ENCODE peak calls at places on chromosomes 11 and 22, in ten cellular contexts. A is aorta, J is neural progenitor cell, E is ovary, I is suprapubic skin, Y is transverse colon, Z is mesendoderm, N is iris pigment epithelial cell, G is amniotic stem cell, O is left cardiac atrium. H is an unnamed sample.

GRCh38 chr22:46500201-46500600 is 37.2 kb downstream of the CELSR1 start:
- DNase-seq in A (no peak), J (peak; percentile 97), E (no peak), I (no peak), Y (no peak), Z (peak; percentile 97), N (no peak), G (no peak), O (no peak), H (no peak)

GRCh38 chr22:32752868-32753520 is 48.5 kb upstream of the TIMP3 start:
- DNase-seq in A (no peak), J (no peak), E (no peak), I (no peak), Y (no peak), Z (no peak), N (peak; percentile 36), G (no peak), O (peak; percentile 54), H (peak; percentile 47)

GRCh38 chr11:10605941-10606381 is 37.5 kb upstream of the LYVE1 start:
- DNase-seq in A (peak; percentile 89), J (peak; percentile 45), E (peak; percentile 71), I (no peak), Y (peak; percentile 49), Z (peak; percentile 90), N (peak; percentile 88), G (peak; percentile 65), O (peak; percentile 70), H (peak; percentile 89)

GRCh38 chr22:49959782-49960158 is 802 bp upstream of the PIM3 start:
- DNase-seq in A (peak; percentile 63), J (no peak), E (peak; percentile 76), I (peak; percentile 86), Y (peak; percentile 73), Z (no peak), N (no peak), G (no peak), O (no peak), H (no peak)

GRCh38 chr11:38221295-38221694 is 1623.3 kb upstream of the RAG2 start:
- DNase-seq in A (no peak), J (no peak), E (no peak), I (no peak), Y (no peak), Z (no peak), N (no peak), G (no peak), O (no peak), H (no peak)

GRCh38 chr11:35040221-35040942 is 98.6 kb upstream of the CD44 start:
- DNase-seq in A (no peak), J (no peak), E (no peak), I (no peak), Y (no peak), Z (no peak), N (peak; percentile 92), G (no peak), O (no peak), H (no peak)

GRCh38 chr11:124656759-124657627 is 16.5 kb downstream of the SIAE start:
- DNase-seq in A (no peak), J (peak; percentile 66), E (no peak), I (no peak), Y (no peak), Z (peak; percentile 43), N (peak; percentile 63), G (no peak), O (no peak), H (no peak)

GRCh38 chr11:67022961-67023956 is at the start of gene SYT12:
- DNase-seq in A (no peak), J (peak; percentile 65), E (no peak), I (no peak), Y (no peak), Z (no peak), N (peak; percentile 29), G (no peak), O (no peak), H (no peak)

GRCh38 chr11:45025716-45026492 is 75.2 kb upstream of the TP53I11 start:
- DNase-seq in A (peak; percentile 79), J (no peak), E (no peak), I (no peak), Y (peak; percentile 27), Z (peak; percentile 71), N (peak; percentile 50), G (no peak), O (peak; percentile 53), H (peak; percentile 72)

GRCh38 chr11:82462588-82462987 is 271.1 kb downstream of the FAM181B start:
- DNase-seq in A (no peak), J (no peak), E (no peak), I (no peak), Y (no peak), Z (peak; percentile 2), N (no peak), G (no peak), O (no peak), H (no peak)

GRCh38 chr11:128766687-128767086 is 72.8 kb downstream of the FLI1 start:
- DNase-seq in A (peak; percentile 53), J (no peak), E (no peak), I (no peak), Y (no peak), Z (no peak), N (peak; percentile 72), G (no peak), O (peak; percentile 58), H (no peak)

GRCh38 chr11:86035164-86035563 is 33.7 kb downstream of the PICALM start:
- DNase-seq in A (no peak), J (no peak), E (no peak), I (no peak), Y (no peak), Z (no peak), N (no peak), G (no peak), O (no peak), H (no peak)

GRCh38 chr11:75445315-75445953 is 12.4 kb upstream of the KLHL35 start:
- DNase-seq in A (peak; percentile 75), J (peak; percentile 85), E (peak; percentile 84), I (peak; percentile 80), Y (peak; percentile 77), Z (peak; percentile 83), N (peak; percentile 36), G (no peak), O (peak; percentile 71), H (peak; percentile 75)

GRCh38 chr11:16771350-16772140 is 33.1 kb downstream of the C11orf58 start:
- DNase-seq in A (no peak), J (no peak), E (no peak), I (no peak), Y (no peak), Z (no peak), N (no peak), G (no peak), O (no peak), H (no peak)

GRCh38 chr11:78061088-78061920 is 2.4 kb upstream of the THRSP start:
- DNase-seq in A (peak; percentile 57), J (no peak), E (no peak), I (no peak), Y (no peak), Z (no peak), N (no peak), G (no peak), O (peak; percentile 37), H (peak; percentile 79)

GRCh38 chr11:8934735-8935478 is 2.2 kb upstream of the C11orf16 start:
- DNase-seq in A (no peak), J (no peak), E (no peak), I (no peak), Y (no peak), Z (peak; percentile 97), N (peak; percentile 91), G (peak; percentile 27), O (no peak), H (no peak)

GRCh38 chr11:68688881-68689280 is 4.5 kb downstream of the GAL start:
- DNase-seq in A (no peak), J (no peak), E (no peak), I (no peak), Y (no peak), Z (no peak), N (no peak), G (no peak), O (no peak), H (no peak)

GRCh38 chr11:45803981-45804805 is 756 bp upstream of the SLC35C1 start:
- DNase-seq in A (peak; percentile 87), J (peak; percentile 79), E (peak; percentile 89), I (peak; percentile 90), Y (peak; percentile 94), Z (peak; percentile 71), N (peak; percentile 54), G (no peak), O (peak; percentile 89), H (peak; percentile 94)

GRCh38 chr11:120698918-120699317 is 187.4 kb downstream of the GRIK4 start:
- DNase-seq in A (no peak), J (no peak), E (no peak), I (no peak), Y (no peak), Z (no peak), N (no peak), G (no peak), O (no peak), H (no peak)

GRCh38 chr11:68950268-68950667 is 30.5 kb downstream of the MRGPRD start:
- DNase-seq in A (no peak), J (peak; percentile 79), E (no peak), I (no peak), Y (no peak), Z (peak; percentile 70), N (peak; percentile 23), G (no peak), O (no peak), H (no peak)

GRCh38 chr11:105588001-105588400 is 21.9 kb upstream of the GRIA4 start:
- DNase-seq in A (no peak), J (no peak), E (no peak), I (no peak), Y (no peak), Z (no peak), N (peak; percentile 82), G (peak; percentile 16), O (no peak), H (no peak)

GRCh38 chr11:66591175-66591574 is 1.7 kb downstream of the CCDC87 start:
- DNase-seq in A (no peak), J (no peak), E (no peak), I (no peak), Y (no peak), Z (no peak), N (no peak), G (no peak), O (no peak), H (no peak)

GRCh38 chr11:272195-272930 is 5.8 kb upstream of the NLRP6 start:
- DNase-seq in A (no peak), J (no peak), E (no peak), I (no peak), Y (no peak), Z (no peak), N (no peak), G (no peak), O (no peak), H (no peak)

GRCh38 chr22:42842658-42843370 is 14.3 kb downstream of the ARFGAP3 start:
- DNase-seq in A (no peak), J (no peak), E (no peak), I (no peak), Y (peak; percentile 22), Z (no peak), N (peak; percentile 52), G (no peak), O (no peak), H (no peak)

GRCh38 chr11:65865550-65866172 is 5.4 kb downstream of the MUS81 start:
- DNase-seq in A (no peak), J (no peak), E (no peak), I (no peak), Y (no peak), Z (no peak), N (no peak), G (no peak), O (peak; percentile 20), H (peak; percentile 25)

GRCh38 chr22:43434601-43435311 is 22.9 kb downstream of the MPPED1 start:
- DNase-seq in A (no peak), J (no peak), E (peak; percentile 29), I (no peak), Y (no peak), Z (no peak), N (no peak), G (no peak), O (no peak), H (no peak)

GRCh38 chr11:2222479-2222878 is 47.9 kb downstream of the ASCL2 start:
- DNase-seq in A (no peak), J (no peak), E (no peak), I (no peak), Y (no peak), Z (no peak), N (no peak), G (no peak), O (no peak), H (no peak)

GRCh38 chr11:37409124-37409523 is 811.1 kb upstream of the RAG2 start:
- DNase-seq in A (no peak), J (no peak), E (no peak), I (no peak), Y (no peak), Z (no peak), N (peak; percentile 1), G (no peak), O (no peak), H (no peak)

H was measured in Right ventricle myocardium inferior.